ENCODE peak calls at places on chromosomes 7 and 10, in five cellular contexts. O is coronary artery; P is AG04449; T is activated CD8-positive, alpha-beta T cell treated with anti-CD3 and anti-CD28 coated beads for 36 hours; X is cardiac fibroblast. Z is an unnamed sample.

GRCh38 chr7:20241491-20242261 is 24.5 kb upstream of the MACC1 start:
- DNase-seq in O (no peak), P (peak; percentile 78), T (no peak), X (peak; percentile 80), Z (no peak)

GRCh38 chr7:43771567-43771966 is 13.1 kb downstream of the BLVRA start:
- DNase-seq in O (no peak), P (no peak), T (no peak), X (no peak), Z (peak; percentile 55)

GRCh38 chr10:54550016-54550415 is 251.0 kb downstream of the PCDH15 start:
- DNase-seq in O (no peak), P (no peak), T (no peak), X (no peak), Z (no peak)

GRCh38 chr10:110504111-110504735 is 6.5 kb downstream of the DUSP5 start:
- DNase-seq in O (no peak), P (no peak), T (peak; percentile 80), X (peak; percentile 80), Z (no peak)

GRCh38 chr7:92613214-92613613 is 23.0 kb upstream of the FAM133B start:
- DNase-seq in O (no peak), P (no peak), T (no peak), X (no peak), Z (no peak)

GRCh38 chr10:44234471-44234850 is 150.4 kb downstream of the CXCL12 start:
- DNase-seq in O (no peak), P (no peak), T (no peak), X (peak; percentile 45), Z (no peak)

GRCh38 chr7:18896343-18896975 is 221.0 kb downstream of the TWIST1 start:
- DNase-seq in O (no peak), P (no peak), T (no peak), X (no peak), Z (no peak)

GRCh38 chr10:79074732-79075131 is 6.0 kb downstream of the ZMIZ1 start:
- DNase-seq in O (no peak), P (no peak), T (no peak), X (no peak), Z (no peak)

GRCh38 chr10:69090687-69091450 is 3.0 kb downstream of the SRGN start:
- DNase-seq in O (no peak), P (no peak), T (no peak), X (no peak), Z (no peak)

GRCh38 chr10:69096045-69096444 is 8.1 kb downstream of the SRGN start:
- DNase-seq in O (no peak), P (no peak), T (peak; percentile 48), X (no peak), Z (no peak)

GRCh38 chr10:69097729-69098128 is 9.8 kb downstream of the SRGN start:
- DNase-seq in O (no peak), P (no peak), T (no peak), X (peak; percentile 66), Z (no peak)

GRCh38 chr10:69092959-69093850 is 5.3 kb downstream of the SRGN start:
- DNase-seq in O (no peak), P (no peak), T (peak; percentile 94), X (peak; percentile 92), Z (no peak)

DNA sequence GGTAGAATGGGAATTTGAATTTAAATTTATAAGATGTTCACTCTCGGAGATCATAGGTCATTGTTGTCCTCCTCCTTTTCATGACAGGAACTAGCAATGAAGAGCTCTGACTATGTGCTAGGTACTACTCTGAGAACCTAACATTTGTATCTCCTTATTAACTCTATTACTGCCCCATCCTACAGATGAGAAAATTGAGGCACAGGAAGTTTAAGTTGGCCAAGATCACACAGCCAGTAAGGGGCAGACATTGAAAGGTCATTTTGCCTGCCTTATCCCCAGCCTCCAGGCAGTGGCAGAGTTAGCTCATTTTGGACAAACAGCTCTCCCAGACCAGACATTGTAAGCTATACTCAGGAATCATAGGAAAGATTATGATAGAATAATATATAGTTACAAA is 6.0 kb downstream of the SRGN start:
- DNase-seq in O (no peak), P (no peak), T (no peak), X (peak; percentile 68), Z (no peak)
- TF ChIP-seq CTCF in O (no peak), P (peak; percentile 5), T (no peak), X (no peak), Z (no peak)

DNA sequence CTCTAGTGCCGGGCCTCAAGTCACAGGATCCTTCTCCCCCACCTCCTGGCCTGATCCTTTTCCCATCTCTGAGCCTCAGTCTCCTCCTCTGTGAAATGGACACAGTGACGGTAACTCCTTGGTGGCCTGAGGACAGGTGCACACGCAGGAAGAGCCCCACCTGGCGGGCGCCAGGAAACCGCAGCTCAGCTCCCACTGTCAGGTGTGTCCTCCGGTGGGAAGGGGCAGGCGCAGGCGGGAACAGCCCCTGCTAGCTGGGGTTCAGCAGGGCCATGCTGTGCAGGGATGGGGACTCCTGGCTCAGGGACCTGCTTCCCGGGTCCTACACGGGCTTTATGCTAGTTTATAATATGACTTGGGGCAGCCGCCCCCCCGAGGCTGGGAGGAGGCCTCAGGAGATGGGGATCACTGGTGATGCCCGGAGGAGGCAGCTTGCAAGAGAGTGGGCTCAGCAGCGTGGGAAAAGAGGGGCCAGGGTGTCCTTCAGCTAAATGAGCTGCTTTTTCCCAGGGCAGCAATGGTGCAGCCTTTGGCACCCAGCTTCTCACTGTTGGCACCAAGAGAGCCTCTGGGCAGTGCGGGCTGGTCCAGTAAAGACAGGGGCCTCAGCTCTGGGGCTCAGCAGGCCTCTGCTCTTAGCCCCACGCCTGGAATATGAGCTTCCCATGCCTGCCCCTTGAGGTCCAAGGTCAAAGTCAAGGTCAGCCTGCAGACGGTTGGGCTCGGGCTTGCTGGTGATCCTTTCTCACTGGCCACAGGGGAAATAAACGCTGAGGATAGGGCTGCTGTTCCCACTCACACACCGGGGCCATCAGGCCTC is 68.0 kb upstream of the FAM20C start:
- DNase-seq in O (no peak), P (no peak), T (no peak), X (no peak), Z (no peak)
- TF ChIP-seq CTCF in O (no peak), P (no peak), T (no peak), X (no peak), Z (no peak)

DNA sequence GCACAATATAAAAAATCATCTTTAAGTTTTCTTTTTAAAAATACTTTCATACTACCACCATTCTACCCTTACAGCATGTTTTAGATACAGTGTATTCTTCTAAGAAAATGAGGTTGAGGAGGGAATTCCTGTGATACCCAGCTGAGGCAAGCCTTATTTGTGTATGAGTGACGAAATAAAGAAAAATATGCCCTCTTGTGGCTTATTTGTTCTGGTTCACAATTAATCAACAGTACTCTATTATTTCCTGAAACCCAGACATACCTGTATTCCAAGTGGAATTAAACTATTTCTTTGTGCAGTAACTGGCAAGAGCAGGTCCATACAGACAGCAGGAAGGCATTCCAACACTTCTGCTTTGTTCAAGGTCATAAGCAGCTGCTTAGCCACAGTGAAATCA is 4.5 kb upstream of the SEMA3D start:
- DNase-seq in O (no peak), P (no peak), T (no peak), X (peak; percentile 61), Z (no peak)
- TF ChIP-seq CTCF in O (peak; percentile 17), P (peak; percentile 14), T (no peak), X (peak; percentile 25), Z (peak; percentile 60)

DNA sequence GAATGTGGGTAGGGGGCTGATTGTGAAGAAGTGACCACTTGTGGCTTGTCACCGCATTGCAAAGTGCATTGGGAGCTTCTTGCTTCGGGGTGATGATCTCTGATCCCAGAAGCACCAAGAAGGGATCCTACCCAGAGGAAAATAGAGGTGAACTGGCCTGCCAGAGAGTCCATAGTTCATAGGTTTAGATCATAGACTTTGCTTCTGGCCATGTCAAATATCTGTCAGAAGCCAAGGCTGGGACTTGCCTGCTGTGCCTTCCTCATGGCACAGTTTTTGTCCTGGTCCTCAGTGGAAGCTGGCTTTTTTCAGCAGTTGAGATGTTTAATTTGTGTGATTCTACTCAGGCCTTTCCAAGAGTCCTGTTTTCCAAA is 1.1 kb downstream of the ZSWIM8 start:
- DNase-seq in O (no peak), P (no peak), T (no peak), X (no peak), Z (no peak)
- TF ChIP-seq CTCF in O (no peak), P (no peak), T (no peak), X (no peak), Z (no peak)

GRCh38 chr7:14888904-14889482 is 13.6 kb downstream of the DGKB start:
- DNase-seq in O (no peak), P (no peak), T (no peak), X (no peak), Z (no peak)

GRCh38 chr7:14891289-14891688 is 11.3 kb downstream of the DGKB start:
- DNase-seq in O (no peak), P (no peak), T (no peak), X (no peak), Z (no peak)

DNA sequence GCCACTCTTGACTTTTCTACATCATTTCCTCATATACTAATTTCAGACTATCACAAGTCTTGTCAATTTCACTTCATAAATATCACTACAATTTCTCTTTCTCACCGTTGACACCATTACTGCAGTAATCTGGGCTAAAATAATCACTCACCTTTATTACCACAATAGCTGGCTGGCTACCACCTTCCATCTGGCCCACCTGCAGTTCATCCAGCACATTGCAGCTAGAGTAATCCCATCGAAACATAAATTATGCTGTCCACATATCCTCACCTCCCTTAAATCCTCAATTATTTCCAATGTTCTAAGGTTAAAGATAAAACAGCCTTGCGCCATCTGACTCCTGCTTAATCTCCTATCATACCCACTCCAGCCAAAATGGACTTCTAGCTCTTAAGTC is 16.0 kb downstream of the DGKB start:
- DNase-seq in O (no peak), P (no peak), T (no peak), X (no peak), Z (no peak)
- TF ChIP-seq CTCF in O (no peak), P (no peak), T (no peak), X (no peak), Z (no peak)

DNA sequence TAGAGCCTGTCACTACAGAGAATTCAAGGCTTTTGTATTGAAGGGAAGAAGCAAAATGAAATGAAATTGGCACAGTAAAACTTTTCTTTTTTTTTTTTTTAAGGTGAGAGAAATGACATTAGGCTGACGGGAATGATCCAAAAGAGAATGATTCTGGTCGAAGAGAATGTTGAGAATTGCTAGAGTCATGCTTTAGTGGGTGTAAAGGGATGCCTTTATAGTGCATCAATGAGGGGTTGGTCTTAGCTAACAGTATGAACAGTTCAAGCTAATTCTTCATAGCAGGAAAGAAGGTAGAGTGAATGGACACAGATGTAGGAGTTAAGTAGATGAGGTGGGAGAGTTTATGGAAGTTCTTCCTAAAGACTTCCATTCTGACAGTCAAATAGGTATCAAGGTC is 32.3 kb upstream of the LSM8 start:
- DNase-seq in O (no peak), P (no peak), T (no peak), X (no peak), Z (no peak)
- TF ChIP-seq CTCF in O (no peak), P (no peak), T (no peak), X (no peak), Z (no peak)